ENCODE peak calls at places on chromosome X, in six cellular contexts. N, L, R, V, W and O are unnamed samples.

GRCh38 chrX:20252392-20253231 is 14.1 kb downstream of the RPS6KA3 start:
- DNase-seq in W (peak; percentile 42), L (peak; percentile 68), R (peak; percentile 70), V (peak; percentile 67), N (peak; percentile 51), O (peak; percentile 43)

GRCh38 chrX:48498374-48498809 is 10.4 kb upstream of the PORCN start:
- DNase-seq in V (no peak), R (no peak), W (no peak), N (peak; percentile 63), L (no peak), O (peak; percentile 90)

GRCh38 chrX:102067966-102068723 is 57.3 kb upstream of the TCEAL2 start:
- DNase-seq in N (peak; percentile 28), W (peak; percentile 4), V (no peak), R (peak; percentile 17), L (peak; percentile 43), O (peak; percentile 61)

GRCh38 chrX:50838820-50839600 is 25.0 kb upstream of the SHROOM4 start:
- DNase-seq in R (no peak), L (no peak), V (no peak), W (no peak), N (no peak), O (no peak)

GRCh38 chrX:71464968-71465367 is 67.9 kb upstream of the OGT start:
- DNase-seq in W (no peak), R (no peak), V (no peak), L (no peak), N (no peak), O (no peak)

GRCh38 chrX:24619647-24620046 is 27.5 kb downstream of the PCYT1B start:
- DNase-seq in L (peak; percentile 24), V (no peak), N (peak; percentile 17), R (no peak), W (no peak), O (no peak)

GRCh38 chrX:37302569-37302968 is 46.6 kb upstream of the PRRG1 start:
- DNase-seq in L (peak; percentile 35), R (no peak), V (no peak), W (peak; percentile 9), N (peak; percentile 21), O (peak; percentile 22)

GRCh38 chrX:20372533-20372932 is 105.8 kb upstream of the RPS6KA3 start:
- DNase-seq in N (no peak), V (no peak), L (no peak), R (no peak), W (no peak), O (peak; percentile 52)

GRCh38 chrX:46325312-46325877 is 219.8 kb downstream of the ZNF674 start:
- DNase-seq in W (no peak), V (no peak), L (peak; percentile 79), R (no peak), N (peak; percentile 65), O (peak; percentile 79)

GRCh38 chrX:148161661-148162060 is 180.5 kb downstream of the FMR1NB start:
- DNase-seq in N (no peak), W (no peak), L (no peak), V (no peak), R (no peak), O (no peak)

GRCh38 chrX:133321441-133321840 is 93.8 kb downstream of the GPC4 start:
- DNase-seq in L (no peak), V (no peak), W (no peak), R (no peak), N (no peak), O (peak; percentile 46)

GRCh38 chrX:70908541-70908940 is at the start of gene TEX11:
- DNase-seq in L (no peak), W (peak; percentile 61), V (no peak), N (no peak), R (no peak), O (no peak)

GRCh38 chrX:47637546-47638195 is 7.9 kb upstream of the CFP start:
- DNase-seq in N (no peak), W (no peak), V (peak; percentile 84), R (peak; percentile 34), L (no peak), O (peak; percentile 94)

GRCh38 chrX:9928083-9928482 is 39.1 kb upstream of the CLDN34 start:
- DNase-seq in N (no peak), R (no peak), L (peak; percentile 74), W (no peak), V (no peak), O (no peak)

GRCh38 chrX:46117234-46117633 is 428.0 kb downstream of the ZNF674 start:
- DNase-seq in V (no peak), L (no peak), R (no peak), N (no peak), W (no peak), O (no peak)

GRCh38 chrX:1462596-1463251 is 10.0 kb upstream of the ASMTL start:
- DNase-seq in L (no peak), N (peak; percentile 79), R (peak; percentile 83), W (peak; percentile 30), V (peak; percentile 17), O (peak; percentile 95)

GRCh38 chrX:84469226-84469625 is 33.0 kb downstream of the HDX start:
- DNase-seq in N (peak; percentile 3), L (no peak), R (no peak), W (no peak), V (no peak), O (no peak)

GRCh38 chrX:9110808-9111207 is 76.9 kb upstream of the FAM9B start:
- DNase-seq in R (no peak), W (no peak), V (no peak), N (no peak), L (no peak), O (no peak)

GRCh38 chrX:41014776-41015175 is 70.5 kb upstream of the USP9X start:
- DNase-seq in R (no peak), V (no peak), N (peak; percentile 41), L (no peak), W (no peak), O (peak; percentile 26)

GRCh38 chrX:274904-275475 is 6.2 kb upstream of the PLCXD1 start:
- DNase-seq in L (peak; percentile 64), N (no peak), R (no peak), W (no peak), V (peak; percentile 88), O (peak; percentile 45)

GRCh38 chrX:136650811-136651210 is 2.9 kb downstream of the CD40LG start:
- DNase-seq in V (no peak), W (no peak), L (no peak), R (no peak), N (no peak), O (no peak)

GRCh38 chrX:96538104-96538725 is 146.4 kb upstream of the DIAPH2 start:
- DNase-seq in V (no peak), N (peak; percentile 49), R (no peak), L (no peak), W (no peak), O (no peak)

GRCh38 chrX:38225093-38225492 is 4.4 kb upstream of the SRPX start:
- DNase-seq in N (no peak), L (no peak), R (no peak), V (no peak), W (no peak), O (peak; percentile 71)

GRCh38 chrX:151031365-151031975 is 48.3 kb downstream of the HMGB3 start:
- DNase-seq in L (no peak), N (no peak), R (no peak), W (no peak), V (no peak), O (no peak)

GRCh38 chrX:77275392-77275791 is 171.8 kb upstream of the FGF16 start:
- DNase-seq in V (no peak), L (no peak), W (no peak), N (no peak), R (no peak), O (no peak)

GRCh38 chrX:73876897-73877296 is 313.9 kb downstream of the CHIC1 start:
- DNase-seq in L (no peak), W (no peak), V (no peak), R (no peak), N (no peak), O (no peak)

GRCh38 chrX:124087000-124087746 is 125.7 kb downstream of the STAG2 start:
- DNase-seq in W (no peak), R (no peak), V (no peak), L (no peak), N (no peak), O (no peak)

GRCh38 chrX:154489182-154489581 is 1.2 kb downstream of the SLC10A3 start:
- DNase-seq in L (no peak), W (no peak), V (no peak), N (no peak), R (no peak), O (peak; percentile 58)
- H3K4me3 ChIP-seq in L (no peak overlapping the region), W (peak overlapping the region; percentile 72), V (peak overlapping the region; percentile 58), N (peak overlapping the region; percentile 68), R (peak overlapping the region; percentile 74), O (peak overlapping the region; percentile 73)

DNA sequence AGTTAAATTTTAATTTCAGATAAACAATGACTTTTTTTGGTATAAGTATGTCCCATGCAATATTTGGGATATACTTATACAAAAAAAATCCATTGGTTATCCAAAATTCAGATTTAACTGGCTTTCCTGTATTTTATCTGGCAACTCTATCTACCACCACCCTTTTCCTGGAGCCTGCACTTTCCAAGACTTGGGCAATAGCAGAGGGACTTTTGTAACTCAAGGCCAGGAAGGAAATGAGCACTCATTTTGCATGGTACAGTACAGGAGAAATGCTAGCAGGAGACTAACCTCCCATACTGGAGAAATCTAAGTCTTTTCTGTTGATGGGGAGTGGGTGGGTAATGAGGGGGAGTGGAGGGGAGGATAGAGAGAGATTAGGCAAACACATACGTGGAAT is 37.7 kb upstream of the PLAC1 start:
- DNase-seq in R (no peak), V (no peak), L (no peak), W (no peak), N (peak; percentile 66), O (no peak)
- H3K4me3 ChIP-seq in R (no peak overlapping the region), V (no peak overlapping the region), L (no peak overlapping the region), W (no peak overlapping the region), N (no peak overlapping the region), O (no peak overlapping the region)

GRCh38 chrX:17861496-17862011 is 456 bp upstream of the RAI2 start:
- DNase-seq in R (no peak), W (no peak), L (no peak), N (no peak), V (no peak), O (no peak)
- H3K4me3 ChIP-seq in R (peak overlapping the region; percentile 17), W (no peak overlapping the region), L (no peak overlapping the region), N (no peak overlapping the region), V (peak overlapping the region; percentile 40), O (no peak overlapping the region)

DNA sequence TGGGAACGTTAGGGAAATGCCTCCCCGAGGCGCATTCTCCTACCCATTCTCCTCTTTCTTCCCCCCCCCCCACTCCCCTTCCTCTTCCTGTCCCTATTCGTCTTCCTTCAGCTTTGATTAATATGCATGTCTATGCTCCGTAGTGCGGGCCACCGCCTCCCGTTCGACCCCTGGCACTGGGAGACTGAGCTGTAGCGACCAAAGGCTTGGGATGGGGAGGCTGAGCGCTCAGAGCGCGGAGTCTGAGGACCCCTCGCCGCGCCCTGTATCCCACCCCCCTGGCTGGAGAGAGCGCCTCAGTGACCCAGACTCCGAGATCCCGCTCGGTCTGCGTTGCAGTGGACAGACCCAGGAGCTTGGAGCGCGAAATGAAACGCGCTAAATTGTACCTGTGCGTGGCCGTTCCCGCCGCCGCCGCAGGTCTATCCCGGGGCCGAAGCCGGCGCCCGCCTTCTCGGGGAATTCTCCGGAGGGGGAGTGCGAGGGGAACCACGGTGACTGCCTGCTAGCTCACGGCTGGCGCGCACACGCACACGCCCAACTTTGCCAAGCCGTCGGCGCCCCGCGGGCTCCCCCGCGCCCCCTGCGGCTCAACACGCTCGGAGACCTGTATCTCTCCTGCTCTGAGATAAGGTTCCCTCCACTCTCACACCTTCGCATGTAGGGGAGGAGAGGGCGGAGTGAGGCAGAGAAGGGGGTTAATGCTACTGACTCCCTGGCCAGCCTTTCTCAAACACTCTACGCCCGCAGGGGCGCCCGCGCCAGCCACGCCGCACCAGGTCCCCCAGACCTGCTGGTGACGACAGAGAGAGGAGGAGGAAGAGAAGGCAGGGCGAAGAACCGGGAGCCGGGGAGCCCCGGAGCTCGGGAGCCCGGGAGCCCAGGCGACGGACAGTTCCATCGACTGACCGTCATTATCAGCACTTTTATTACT is 1.5 kb upstream of the PTCHD1 start:
- DNase-seq in W (no peak), N (no peak), L (no peak), V (no peak), R (no peak), O (peak; percentile 72)
- H3K4me3 ChIP-seq in W (no peak overlapping the region), N (no peak overlapping the region), L (peak overlapping the region; percentile 29), V (no peak overlapping the region), R (no peak overlapping the region), O (no peak overlapping the region)